ENCODE peak calls at places on chromosomes 1 and 21, in five cellular contexts. R is cardiac muscle cell, T is heart right ventricle, X is fibroblast of the aortic adventitia, S is heart left ventricle. J is an unnamed sample.

GRCh38 chr21:30408782-30409494 is 13.1 kb downstream of the KRTAP13-1 start:
- DNase-seq in R (peak; percentile 83), T (peak; percentile 17), X (peak; percentile 1), S (peak; percentile 27), J (peak; percentile 94)

GRCh38 chr21:33418686-33419085 is 15.5 kb downstream of the IFNGR2 start:
- DNase-seq in R (no peak), T (peak; percentile 55), X (peak; percentile 85), S (peak; percentile 44), J (no peak)

GRCh38 chr1:94672934-94673333 is 131.4 kb upstream of the F3 start:
- DNase-seq in R (no peak), T (no peak), X (no peak), S (no peak), J (no peak)

GRCh38 chr1:7427901-7428300 is 343.2 kb upstream of the VAMP3 start:
- DNase-seq in R (no peak), T (no peak), X (no peak), S (no peak), J (no peak)

GRCh38 chr1:243351347-243351746 is 95.5 kb downstream of the SDCCAG8 start:
- DNase-seq in R (no peak), T (no peak), X (peak; percentile 7), S (no peak), J (no peak)

GRCh38 chr1:232732344-232732910 is 72.8 kb upstream of the MAP10 start:
- DNase-seq in R (no peak), T (no peak), X (no peak), S (no peak), J (no peak)

GRCh38 chr1:23899070-23899469 is 14.1 kb downstream of the CNR2 start:
- DNase-seq in R (no peak), T (no peak), X (no peak), S (no peak), J (no peak)

GRCh38 chr1:189409774-189410173 is 1067.9 kb downstream of the BRINP3 start:
- DNase-seq in R (no peak), T (no peak), X (no peak), S (no peak), J (no peak)

GRCh38 chr1:52551476-52552235 is 1.2 kb downstream of the TUT4 start:
- DNase-seq in R (peak; percentile 16), T (no peak), X (peak; percentile 61), S (no peak), J (peak; percentile 66)

GRCh38 chr1:63575340-63575826 is 17.8 kb upstream of the PGM1 start:
- DNase-seq in R (peak; percentile 30), T (no peak), X (peak; percentile 65), S (no peak), J (peak; percentile 39)

GRCh38 chr1:154559496-154559950 is 1.1 kb upstream of the UBE2Q1 start:
- DNase-seq in R (peak; percentile 94), T (peak; percentile 72), X (peak; percentile 96), S (peak; percentile 90), J (peak; percentile 92)

GRCh38 chr21:27021801-27022200 is 54.9 kb upstream of the ADAMTS5 start:
- DNase-seq in R (no peak), T (no peak), X (peak; percentile 54), S (no peak), J (no peak)

GRCh38 chr1:92481598-92482403 is 4.9 kb downstream of the GFI1 start:
- DNase-seq in R (peak; percentile 33), T (no peak), X (peak; percentile 24), S (no peak), J (no peak)
- H3K4me3 ChIP-seq in R (peak overlapping the region; percentile 11), T (peak overlapping the region; percentile 59), X (peak overlapping the region; percentile 47), S (peak overlapping the region; percentile 17), J (no peak overlapping the region)

DNA sequence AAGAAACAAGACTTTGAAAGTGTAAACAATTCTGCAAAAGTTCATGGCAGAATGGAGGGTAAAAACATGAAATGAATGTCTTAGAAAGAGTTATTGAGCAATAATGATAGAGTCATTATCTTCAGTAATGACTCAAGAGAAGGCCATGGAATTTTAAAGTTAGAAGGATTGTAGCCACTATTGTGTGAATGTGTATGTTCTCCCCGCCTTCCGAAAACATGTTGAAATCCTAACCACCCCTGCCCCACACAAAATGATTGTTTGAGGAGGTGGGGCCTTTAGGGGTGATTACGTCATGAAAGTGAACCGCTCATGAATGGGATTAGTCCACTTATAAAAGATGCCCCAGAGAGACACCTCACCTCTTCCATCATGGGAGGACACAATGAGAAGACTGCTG is 93.8 kb upstream of the CCDC190 start:
- DNase-seq in R (no peak), T (no peak), X (peak; percentile 50), S (no peak), J (peak; percentile 67)
- TF ChIP-seq CTCF in R (no peak), T (no peak), X (no peak), S (no peak), J (no peak)

GRCh38 chr21:46051379-46051770 is 46.5 kb upstream of the COL6A2 start:
- DNase-seq in R (no peak), T (no peak), X (no peak), S (no peak), J (no peak)

GRCh38 chr21:46050651-46051378 is 47.1 kb upstream of the COL6A2 start:
- DNase-seq in R (no peak), T (no peak), X (no peak), S (no peak), J (no peak)

GRCh38 chr21:46049890-46050650 is 47.8 kb upstream of the COL6A2 start:
- DNase-seq in R (no peak), T (no peak), X (no peak), S (no peak), J (no peak)

GRCh38 chr21:46046471-46046870 is 51.4 kb upstream of the COL6A2 start:
- DNase-seq in R (no peak), T (no peak), X (no peak), S (no peak), J (no peak)

GRCh38 chr21:46048926-46049889 is 48.7 kb upstream of the COL6A2 start:
- DNase-seq in R (no peak), T (peak; percentile 84), X (peak; percentile 100), S (peak; percentile 89), J (peak; percentile 35)
- H3K4me3 ChIP-seq in R (no peak overlapping the region), T (no peak overlapping the region), X (no peak overlapping the region), S (no peak overlapping the region), J (no peak overlapping the region)

GRCh38 chr21:39087976-39088370 is 95.3 kb downstream of the PSMG1 start:
- DNase-seq in R (no peak), T (no peak), X (no peak), S (no peak), J (no peak)

GRCh38 chr21:39085843-39086415 is 97.3 kb downstream of the PSMG1 start:
- DNase-seq in R (no peak), T (no peak), X (no peak), S (no peak), J (no peak)

GRCh38 chr21:39088831-39089380 is 94.3 kb downstream of the PSMG1 start:
- DNase-seq in R (no peak), T (no peak), X (peak; percentile 86), S (peak; percentile 56), J (peak; percentile 91)

GRCh38 chr21:39086547-39086946 is 96.7 kb downstream of the PSMG1 start:
- DNase-seq in R (no peak), T (no peak), X (no peak), S (no peak), J (no peak)

GRCh38 chr21:39087238-39087975 is 95.8 kb downstream of the PSMG1 start:
- DNase-seq in R (no peak), T (peak; percentile 68), X (peak; percentile 30), S (peak; percentile 77), J (no peak)
- TF ChIP-seq CTCF in R (no peak), T (no peak), X (no peak), S (no peak), J (no peak)

GRCh38 chr1:112395261-112395831 is 668 bp upstream of the CTTNBP2NL start:
- DNase-seq in R (peak; percentile 31), T (no peak), X (peak; percentile 34), S (no peak), J (no peak)
- H3K4me3 ChIP-seq in R (peak overlapping the region; percentile 66), T (peak overlapping the region; percentile 96), X (peak overlapping the region; percentile 75), S (peak overlapping the region; percentile 61), J (peak overlapping the region; percentile 99)

GRCh38 chr1:111506561-111506960 is 3.1 kb upstream of the ADORA3 start:
- DNase-seq in R (no peak), T (no peak), X (no peak), S (no peak), J (no peak)

GRCh38 chr1:111504097-111504496 is 664 bp upstream of the ADORA3 start:
- DNase-seq in R (no peak), T (no peak), X (no peak), S (no peak), J (no peak)

GRCh38 chr1:111505641-111506119 is 2.2 kb upstream of the ADORA3 start:
- DNase-seq in R (no peak), T (no peak), X (no peak), S (no peak), J (no peak)

GRCh38 chr1:111510003-111510380 is 6.6 kb upstream of the ADORA3 start:
- DNase-seq in R (peak; percentile 14), T (peak; percentile 53), X (peak; percentile 63), S (peak; percentile 82), J (no peak)

DNA sequence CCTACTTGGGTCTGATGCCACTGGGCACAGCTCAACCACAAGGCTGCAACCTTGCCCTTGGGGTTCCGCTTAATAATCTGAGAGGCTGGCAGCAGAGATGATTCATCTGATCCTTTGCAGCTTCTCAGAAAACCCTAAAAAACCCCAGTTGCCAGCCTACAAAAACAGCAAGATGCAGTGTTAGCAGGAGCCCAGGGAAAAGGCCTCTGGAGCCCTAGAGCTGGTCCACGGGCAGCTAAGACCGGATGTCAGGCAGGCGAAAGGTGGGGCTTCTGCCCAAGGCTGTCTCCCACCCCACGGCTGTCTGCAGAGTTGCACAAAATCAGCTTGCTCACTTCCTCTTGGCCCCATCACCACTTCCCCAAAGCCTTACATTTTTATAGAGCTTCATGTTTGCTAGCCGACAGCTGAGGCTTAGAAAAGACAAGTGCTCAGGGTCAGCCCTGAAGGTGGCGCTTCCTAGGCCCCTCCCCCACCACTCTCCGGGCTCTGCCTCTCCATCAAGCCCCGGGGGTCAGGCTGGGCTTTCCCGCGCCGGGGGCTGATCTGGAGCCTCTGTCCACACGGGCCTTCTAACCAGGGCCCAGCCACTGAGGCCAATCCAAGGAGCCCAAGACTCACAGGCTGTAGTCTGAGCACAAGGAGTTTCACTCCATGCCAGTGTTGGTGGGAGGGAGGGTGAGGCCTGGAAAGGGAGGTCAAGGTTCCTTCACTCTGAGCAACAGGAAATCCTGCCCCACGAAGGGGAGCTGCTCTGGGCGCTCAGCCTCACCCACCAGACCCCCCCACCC is 4.2 kb upstream of the ADORA3 start:
- DNase-seq in R (peak; percentile 76), T (peak; percentile 79), X (peak; percentile 74), S (peak; percentile 74), J (peak; percentile 53)
- TF ChIP-seq CTCF in R (peak; percentile 6), T (no peak), X (no peak), S (no peak), J (no peak)

GRCh38 chr1:54996869-54997710 is 1.6 kb upstream of the BSND start:
- DNase-seq in R (peak; percentile 21), T (no peak), X (peak; percentile 1), S (no peak), J (peak; percentile 15)
- H3K4me3 ChIP-seq in R (no peak overlapping the region), T (no peak overlapping the region), X (no peak overlapping the region), S (no peak overlapping the region), J (no peak overlapping the region)

DNA sequence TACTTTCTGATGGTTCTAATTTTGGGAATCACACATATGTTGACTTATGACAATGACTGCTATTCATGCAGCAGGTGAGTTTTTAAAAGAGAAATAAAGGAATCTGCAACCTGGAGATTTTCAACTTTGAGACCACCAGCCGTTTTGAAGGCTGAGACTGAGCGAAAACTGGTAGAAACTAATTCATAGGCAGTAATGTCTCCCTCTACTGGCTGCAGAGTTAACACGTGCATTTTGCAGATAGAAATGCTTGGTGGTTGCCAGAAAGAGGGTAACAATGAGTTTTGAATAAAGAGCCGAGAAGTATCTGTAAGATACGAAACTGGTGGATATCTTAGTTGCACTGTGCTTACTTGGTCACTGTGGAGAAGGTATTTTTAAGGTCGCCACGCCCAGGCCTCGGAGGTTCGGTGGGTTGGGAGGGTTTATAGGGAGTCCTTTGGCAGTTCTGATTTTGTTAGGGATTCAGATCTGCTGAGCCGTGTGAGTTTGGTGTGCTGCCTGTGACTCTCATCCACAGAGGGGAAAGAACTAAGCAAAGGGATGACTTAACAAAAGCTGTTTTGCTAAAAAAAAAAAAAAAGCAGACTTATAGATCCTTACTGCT is 83.0 kb downstream of the RYR2 start:
- DNase-seq in R (no peak), T (no peak), X (no peak), S (no peak), J (no peak)
- TF ChIP-seq CTCF in R (peak; percentile 40), T (peak; percentile 45), X (no peak), S (peak; percentile 37), J (no peak)